ENCODE peak calls at places on chromosome 4, in ten cellular contexts. R is IMR-90; K is CD4-positive, alpha-beta memory T cell; L is tibial nerve; H is CD8-positive, alpha-beta memory T cell; X is Panc1; S is PC-3; V is heart right ventricle; Z is GM12878; I is upper lobe of left lung. W is an unnamed sample. For H3K4me1 and H3K36me3, the result is how much of the 10 kb centered on the place peaks cover.

GRCh38 chr4:101169044-101170014 is 178.0 kb downstream of the PPP3CA start:
- DNase-seq in S (peak), R (peak), L (no peak), K (peak), X (peak), V (no peak), H (peak), Z (peak), I (peak), W (peak)

GRCh38 chr4:118032691-118033090 is 1.6 kb upstream of the NDST3 start:
- DNase-seq in I (no peak), S (peak), R (peak), H (no peak), K (no peak), Z (no peak), L (no peak), V (no peak), X (no peak), W (peak)

GRCh38 chr4:147777456-147778091 is 45.7 kb downstream of the ARHGAP10 start:
- DNase-seq in V (no peak), X (no peak), L (no peak), I (no peak), S (peak), Z (no peak), R (peak), K (no peak), H (no peak), W (no peak)

GRCh38 chr4:680565-680930 is 6.2 kb downstream of the MYL5 start:
- DNase-seq in V (no peak), Z (no peak), R (no peak), X (no peak), L (no peak), I (no peak), S (peak), H (no peak), K (no peak), W (no peak)

GRCh38 chr4:57491388-57491787 is 381.2 kb upstream of the IGFBP7 start:
- DNase-seq in Z (no peak), H (no peak), S (no peak), V (no peak), I (no peak), K (no peak), L (no peak), X (no peak), R (no peak), W (no peak)

GRCh38 chr4:145812902-145813301 is 125.7 kb downstream of the ZNF827 start:
- DNase-seq in X (no peak), R (no peak), S (peak), K (no peak), H (no peak), V (no peak), I (no peak), L (no peak), Z (no peak), W (peak)

GRCh38 chr4:89379541-89380035 is 72.0 kb upstream of the GPRIN3 start:
- DNase-seq in I (no peak), L (no peak), H (no peak), K (no peak), Z (no peak), X (no peak), S (no peak), V (no peak), R (no peak), W (no peak)

GRCh38 chr4:71732706-71733105 is 51.2 kb downstream of the GC start:
- DNase-seq in Z (no peak), I (no peak), H (no peak), K (no peak), L (no peak), S (peak), X (no peak), V (no peak), R (peak), W (no peak)

GRCh38 chr4:5460106-5460801 is 248.1 kb downstream of the EVC2 start:
- DNase-seq in K (no peak), X (peak), Z (no peak), H (no peak), I (no peak), L (no peak), V (no peak), R (peak), S (peak), W (peak)

GRCh38 chr4:6076391-6076790 is 58.2 kb upstream of the C4orf50 start:
- DNase-seq in Z (no peak), H (no peak), X (no peak), K (no peak), R (no peak), I (no peak), S (peak), V (no peak), L (no peak), W (no peak)

GRCh38 chr4:7254736-7255487 is 62.6 kb downstream of the SORCS2 start:
- DNase-seq in Z (peak), V (peak), K (no peak), S (no peak), H (no peak), L (no peak), R (no peak), X (no peak), I (no peak), W (no peak)

GRCh38 chr4:24924309-24924781 is 11.5 kb upstream of the CCDC149 start:
- DNase-seq in Z (no peak), V (no peak), R (peak), H (no peak), X (no peak), I (no peak), K (no peak), S (no peak), L (no peak), W (no peak)

GRCh38 chr4:19402666-19403065 is 849.0 kb upstream of the SLIT2 start:
- DNase-seq in R (peak), I (no peak), K (no peak), S (no peak), H (no peak), X (no peak), Z (no peak), V (no peak), L (no peak), W (no peak)

GRCh38 chr4:116202524-116202923 is 882.9 kb downstream of the TRAM1L1 start:
- DNase-seq in Z (no peak), L (no peak), S (no peak), X (no peak), I (no peak), V (no peak), K (no peak), H (no peak), R (no peak), W (no peak)

DNA sequence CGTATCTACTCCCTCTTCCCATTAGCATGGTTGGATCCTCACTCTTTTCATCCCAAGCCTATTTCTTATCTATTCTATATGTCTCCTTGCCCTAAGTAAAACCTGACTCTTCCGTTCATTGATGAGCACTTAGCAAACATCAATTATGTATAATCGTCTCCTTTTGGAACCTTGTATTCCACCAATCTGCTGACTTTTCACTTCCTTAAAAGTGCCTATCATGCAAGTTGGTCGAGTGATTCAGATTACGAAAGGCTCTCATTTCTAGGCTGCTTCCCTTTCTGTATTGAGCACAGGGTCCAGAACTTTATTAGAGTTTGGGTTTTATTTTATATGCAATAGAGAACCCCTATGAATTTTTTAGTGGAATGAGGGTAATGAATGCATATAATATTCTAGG is 27.1 kb upstream of the ALB start:
- DNase-seq in X (no peak), H (no peak), Z (no peak), I (no peak), S (no peak), V (no peak), L (no peak), K (no peak), R (no peak), W (no peak)
- H3K4me1 ChIP-seq in X (under half), H (under half), Z (under half), I (under half), S (under half), V (under half), L (under half), K (under half), R (under half), W (under half)

GRCh38 chr4:2939383-2940243 is 23.6 kb downstream of the NOP14 start:
- DNase-seq in Z (no peak), V (peak), H (no peak), R (no peak), K (no peak), S (no peak), L (no peak), I (peak), X (no peak), W (no peak)

GRCh38 chr4:2942037-2942531 is 21.1 kb downstream of the NOP14 start:
- DNase-seq in S (no peak), H (peak), K (no peak), V (no peak), L (no peak), I (no peak), X (no peak), R (no peak), Z (no peak), W (no peak)

GRCh38 chr4:2941138-2942036 is 21.8 kb downstream of the NOP14 start:
- DNase-seq in S (no peak), L (no peak), Z (no peak), V (no peak), X (no peak), I (peak), R (no peak), K (no peak), H (no peak), W (no peak)

GRCh38 chr4:2938906-2939305 is 24.3 kb downstream of the NOP14 start:
- DNase-seq in I (peak), Z (no peak), L (no peak), X (no peak), R (no peak), S (no peak), K (no peak), V (no peak), H (no peak), W (no peak)

DNA sequence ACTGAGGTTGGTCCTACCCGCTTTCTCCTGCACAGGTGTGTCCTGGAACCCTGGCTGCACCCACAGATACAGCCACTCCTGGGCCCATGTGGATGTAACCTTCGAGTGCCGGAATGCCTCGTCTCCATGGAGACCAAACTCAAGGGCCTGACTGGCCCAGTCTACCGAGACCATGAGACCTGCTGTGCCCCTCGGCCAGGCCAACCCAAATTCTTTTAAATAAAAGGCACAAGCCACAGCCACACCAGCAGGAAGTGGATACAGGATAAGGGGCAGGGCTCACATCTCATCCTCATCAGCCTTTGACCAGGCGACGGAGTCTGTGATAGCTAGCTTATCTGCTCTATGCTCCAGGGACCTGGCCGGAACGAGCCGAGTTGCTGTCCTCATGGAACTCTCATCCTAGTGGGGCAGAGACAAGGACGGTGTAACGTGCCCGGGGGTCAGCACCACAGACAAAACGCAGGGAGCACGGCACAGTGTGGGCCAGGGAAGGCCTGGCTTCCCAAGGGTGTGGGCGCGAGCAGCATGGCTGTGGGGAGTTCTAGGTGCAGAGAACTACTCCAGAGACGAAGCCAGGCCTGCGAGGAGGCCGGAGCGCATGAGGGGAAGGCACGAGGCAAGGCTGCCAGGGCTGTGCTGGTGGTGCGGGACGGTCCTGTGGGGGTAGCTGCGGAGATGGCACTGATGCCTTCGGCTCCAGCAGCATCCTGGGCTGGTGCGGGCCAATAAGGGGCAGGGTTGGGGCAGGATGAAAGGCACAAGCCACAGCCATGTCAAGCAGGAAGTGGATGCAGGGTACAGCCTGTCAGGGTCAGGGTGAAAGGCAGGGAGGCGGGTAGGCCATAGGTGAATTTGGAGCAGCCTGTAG is 22.7 kb downstream of the NOP14 start:
- DNase-seq in V (no peak), H (no peak), K (no peak), X (no peak), I (no peak), R (no peak), S (no peak), Z (no peak), L (no peak), W (no peak)
- H3K36me3 ChIP-seq in V (half or more), H (under half), K (half or more), X (under half), I (half or more), R (half or more), S (under half), Z (under half), L (half or more), W (under half)

DNA sequence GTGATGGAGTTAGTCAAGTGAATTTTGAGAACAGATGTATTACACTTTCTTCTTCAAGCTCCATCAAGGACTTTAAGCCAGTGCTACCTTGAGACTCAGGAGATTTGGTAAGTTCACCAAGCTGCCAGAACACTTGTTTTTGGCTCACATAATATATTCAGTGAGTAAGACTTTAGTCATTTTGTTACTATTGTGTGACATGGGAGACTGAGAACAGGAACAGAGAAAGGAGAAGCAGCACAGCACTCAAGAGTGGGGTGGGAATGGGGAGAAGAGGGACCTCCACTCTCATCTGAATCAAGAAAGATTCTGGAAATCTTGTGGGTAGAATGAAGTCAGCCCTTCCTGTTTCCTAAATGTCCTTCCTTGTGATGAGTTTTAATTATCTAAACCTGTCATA is 87.3 kb upstream of the TET2 start:
- DNase-seq in H (no peak), L (no peak), I (no peak), S (peak), R (no peak), Z (peak), X (no peak), V (no peak), K (no peak), W (no peak)
- H3K4me1 ChIP-seq in H (under half), L (under half), I (under half), S (under half), R (under half), Z (under half), X (under half), V (under half), K (under half), W (under half)

DNA sequence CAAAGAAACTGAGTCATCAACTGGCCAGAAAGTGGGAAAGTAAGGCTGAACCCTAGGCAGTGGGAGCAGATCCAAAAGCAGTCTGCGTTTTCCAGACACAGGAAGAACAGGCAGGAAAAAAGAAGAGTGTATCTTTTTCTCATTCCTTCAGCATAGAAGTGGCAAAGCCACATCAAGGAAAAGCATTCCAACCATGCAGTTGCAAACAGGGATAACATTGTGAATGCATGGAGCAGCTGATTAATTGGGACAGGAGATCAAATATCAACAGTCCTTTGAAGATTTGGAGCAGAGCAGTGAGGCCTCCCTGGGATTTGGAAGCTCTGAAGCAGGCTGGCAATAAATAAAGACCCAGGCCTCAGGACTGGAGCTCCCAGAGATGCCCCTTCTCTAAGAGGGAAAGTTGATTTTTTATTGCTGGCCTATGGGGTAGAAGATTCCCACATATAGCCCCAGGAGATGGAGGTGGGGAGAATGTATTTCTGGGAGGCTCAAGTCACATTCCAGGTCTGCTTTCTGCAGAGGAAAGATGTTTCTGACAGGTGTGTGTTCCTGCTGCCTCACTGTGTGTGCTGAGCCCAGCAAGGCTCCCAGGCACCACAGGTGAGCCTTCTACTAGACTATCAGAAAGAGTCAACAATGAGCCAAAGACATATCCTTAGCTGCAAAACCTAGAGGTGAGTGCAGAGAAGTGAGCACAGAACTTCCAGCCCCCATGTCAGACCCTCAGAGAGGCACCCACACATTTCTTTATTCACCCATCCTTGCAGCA is 222.5 kb downstream of the RAB28 start:
- DNase-seq in Z (no peak), H (no peak), I (no peak), R (no peak), K (no peak), X (no peak), S (no peak), V (no peak), L (no peak), W (no peak)
- H3K36me3 ChIP-seq in Z (under half), H (under half), I (under half), R (under half), K (under half), X (under half), S (under half), V (under half), L (under half), W (under half)